ENCODE peak calls at places on chromosomes 1 and 21, in nine cellular contexts. F is astrocyte of the spinal cord, M is hypothalamus, L is NCI-H345, T is HEK293T, A is neuronal stem cell, H is GM18507, U is tibial nerve, D is AG08396. J is an unnamed sample.

GRCh38 chr1:61131716-61132115 is 49.4 kb downstream of the NFIA start:
- DNase-seq in F (peak), M (no peak), L (no peak), T (no peak), A (no peak), H (no peak), U (no peak), D (no peak), J (no peak)

GRCh38 chr1:56934400-56935080 is 31.3 kb downstream of the C8B start:
- DNase-seq in F (no peak), M (no peak), L (no peak), T (no peak), A (no peak), H (no peak), U (no peak), D (no peak), J (no peak)

GRCh38 chr1:241551759-241552638 is 19.8 kb downstream of the KMO start:
- DNase-seq in F (no peak), M (no peak), L (no peak), T (no peak), A (no peak), H (no peak), U (peak), D (no peak), J (peak)

GRCh38 chr1:54356680-54357147 is 49.5 kb downstream of the SSBP3 start:
- DNase-seq in F (no peak), M (no peak), L (no peak), T (no peak), A (no peak), H (no peak), U (no peak), D (no peak), J (no peak)

GRCh38 chr1:34685225-34685624 is 69.6 kb upstream of the GJB5 start:
- DNase-seq in F (no peak), M (no peak), L (peak), T (no peak), A (no peak), H (no peak), U (no peak), D (no peak), J (no peak)

GRCh38 chr1:201739492-201740085 is 89.4 kb upstream of the IPO9 start:
- DNase-seq in F (no peak), M (no peak), L (peak), T (peak), A (no peak), H (no peak), U (peak), D (no peak), J (peak)

GRCh38 chr1:75134939-75135828 is 996 bp downstream of the LHX8 start:
- DNase-seq in F (peak), M (no peak), L (no peak), T (peak), A (peak), H (no peak), U (no peak), D (no peak), J (no peak)

GRCh38 chr1:11283148-11283547 is 10.2 kb downstream of the UBIAD1 start:
- DNase-seq in F (no peak), M (no peak), L (no peak), T (no peak), A (no peak), H (no peak), U (no peak), D (no peak), J (no peak)

GRCh38 chr1:82485591-82486369 is 685.0 kb downstream of the ADGRL2 start:
- DNase-seq in F (peak), M (no peak), L (peak), T (no peak), A (peak), H (no peak), U (peak), D (no peak), J (peak)

GRCh38 chr21:43790053-43790524 is 712 bp downstream of the RRP1 start:
- DNase-seq in F (no peak), M (no peak), L (no peak), T (no peak), A (no peak), H (no peak), U (no peak), D (no peak), J (no peak)

GRCh38 chr1:206655471-206655882 is 20.1 kb downstream of the DYRK3 start:
- DNase-seq in F (no peak), M (no peak), L (peak), T (no peak), A (no peak), H (no peak), U (no peak), D (no peak), J (peak)

GRCh38 chr21:43204638-43205037 is 35.8 kb downstream of the CRYAA start:
- DNase-seq in F (no peak), M (no peak), L (no peak), T (no peak), A (no peak), H (no peak), U (peak), D (no peak), J (no peak)

GRCh38 chr1:3469104-3469848 is 14.8 kb downstream of the ARHGEF16 start:
- DNase-seq in F (no peak), M (no peak), L (no peak), T (no peak), A (no peak), H (no peak), U (no peak), D (no peak), J (peak)

GRCh38 chr1:8437286-8437685 is 119.4 kb downstream of the SLC45A1 start:
- DNase-seq in F (no peak), M (no peak), L (peak), T (no peak), A (no peak), H (no peak), U (no peak), D (no peak), J (no peak)

GRCh38 chr1:64280001-64280400 is 76.6 kb downstream of the UBE2U start:
- DNase-seq in F (no peak), M (no peak), L (no peak), T (no peak), A (no peak), H (no peak), U (no peak), D (no peak), J (no peak)

GRCh38 chr1:77831976-77832695 is 52.7 kb downstream of the MIGA1 start:
- DNase-seq in F (peak), M (no peak), L (peak), T (no peak), A (no peak), H (no peak), U (peak), D (no peak), J (no peak)

GRCh38 chr1:232978091-232978634 is 27.8 kb downstream of the NTPCR start:
- DNase-seq in F (no peak), M (no peak), L (no peak), T (no peak), A (no peak), H (no peak), U (no peak), D (peak), J (no peak)

GRCh38 chr1:203306970-203307541 is 1.7 kb downstream of the BTG2 start:
- DNase-seq in F (peak), M (no peak), L (no peak), T (no peak), A (no peak), H (no peak), U (no peak), D (no peak), J (no peak)

GRCh38 chr1:24318988-24319863 is at the start of gene GRHL3:
- DNase-seq in F (no peak), M (no peak), L (peak), T (no peak), A (no peak), H (no peak), U (no peak), D (no peak), J (no peak)

GRCh38 chr21:33682992-33683627 is 40.8 kb downstream of the ITSN1 start:
- DNase-seq in F (peak), M (no peak), L (no peak), T (no peak), A (no peak), H (no peak), U (no peak), D (peak), J (no peak)

GRCh38 chr21:29053656-29054055 is 19.8 kb downstream of the CCT8 start:
- DNase-seq in F (peak), M (no peak), L (no peak), T (no peak), A (no peak), H (no peak), U (no peak), D (no peak), J (no peak)

J was measured in left ventricle myocardium inferior.